ENCODE peak calls at places on chromosome 6, in four cellular contexts. T, I, L and O are unnamed samples.

GRCh38 chr6:43001843-43002242 is 11.9 kb downstream of the MEA1 start:
- DNase-seq in T (no peak), I (no peak), L (no peak), O (no peak)

GRCh38 chr6:25660512-25660911 is 8.5 kb downstream of the SCGN start:
- DNase-seq in T (no peak), I (peak), L (no peak), O (peak)

GRCh38 chr6:114108119-114109002 is 137.4 kb upstream of the HDAC2 start:
- DNase-seq in T (peak), I (peak), L (no peak), O (peak)

GRCh38 chr6:45607818-45608217 is 230.1 kb upstream of the SUPT3H start:
- DNase-seq in T (no peak), I (peak), L (no peak), O (no peak)

GRCh38 chr6:6893701-6894100 is 214.1 kb upstream of the RREB1 start:
- DNase-seq in T (no peak), I (no peak), L (no peak), O (no peak)

GRCh38 chr6:35391240-35391968 is 49.0 kb downstream of the PPARD start:
- DNase-seq in T (no peak), I (peak), L (no peak), O (peak)

GRCh38 chr6:33411632-33412005 is 805 bp downstream of the PHF1 start:
- DNase-seq in T (no peak), I (no peak), L (no peak), O (no peak)

GRCh38 chr6:84524636-84525035 is 239.8 kb downstream of the TBX18 start:
- DNase-seq in T (no peak), I (peak), L (no peak), O (no peak)

GRCh38 chr6:106141441-106142237 is 55.5 kb downstream of the PRDM1 start:
- DNase-seq in T (no peak), I (no peak), L (no peak), O (no peak)

GRCh38 chr6:39995633-39996032 is 61.4 kb upstream of the MOCS1 start:
- DNase-seq in T (no peak), I (no peak), L (no peak), O (no peak)

GRCh38 chr6:162195441-162195840 is 532.1 kb downstream of the PRKN start:
- DNase-seq in T (no peak), I (no peak), L (no peak), O (no peak)

GRCh38 chr6:158194487-158195280 is 26.5 kb downstream of the GTF2H5 start:
- DNase-seq in T (no peak), I (no peak), L (no peak), O (no peak)

GRCh38 chr6:33589723-33590530 is 9.9 kb upstream of the BAK1 start:
- DNase-seq in T (peak), I (peak), L (no peak), O (peak)

GRCh38 chr6:170180671-170181337 is 110.1 kb downstream of the DLL1 start:
- DNase-seq in T (no peak), I (no peak), L (no peak), O (no peak)

GRCh38 chr6:44730771-44731391 is 343.4 kb downstream of the CDC5L start:
- DNase-seq in T (no peak), I (peak), L (no peak), O (peak)

GRCh38 chr6:46289865-46290264 is 119.1 kb upstream of the ENPP5 start:
- DNase-seq in T (no peak), I (no peak), L (no peak), O (no peak)

GRCh38 chr6:42163941-42164340 is 9.2 kb upstream of the GUCA1A start:
- DNase-seq in T (no peak), I (no peak), L (no peak), O (no peak)

GRCh38 chr6:3961581-3962225 is 112.5 kb downstream of the FAM50B start:
- DNase-seq in T (no peak), I (peak), L (no peak), O (no peak)

GRCh38 chr6:100678027-100678426 is 203.1 kb downstream of the ASCC3 start:
- DNase-seq in T (no peak), I (peak), L (no peak), O (no peak)

GRCh38 chr6:160221423-160221822 is 37.2 kb downstream of the SLC22A2 start:
- DNase-seq in T (no peak), I (no peak), L (no peak), O (no peak)

GRCh38 chr6:20061952-20062351 is 150.3 kb downstream of the MBOAT1 start:
- DNase-seq in T (no peak), I (no peak), L (no peak), O (no peak)

GRCh38 chr6:132391391-132392291 is 9.6 kb downstream of the MOXD1 start:
- DNase-seq in T (no peak), I (peak), L (no peak), O (peak)

GRCh38 chr6:124961784-124962611 is at the start of gene RNF217:
- DNase-seq in T (peak), I (peak), L (no peak), O (peak)

GRCh38 chr6:158060447-158061360 is 79.0 kb downstream of the SYNJ2 start:
- DNase-seq in T (peak), I (peak), L (no peak), O (peak)

GRCh38 chr6:13457577-13457976 is 29.8 kb downstream of the GFOD1 start:
- DNase-seq in T (no peak), I (peak), L (no peak), O (no peak)